ENCODE peak calls at places on chromosomes 11 and 22, in seven cellular contexts. W is IMR-90, U is H9, V is mesenchymal stem cell, M is H1, O is mesendoderm, Q is trophoblast cell. N is an unnamed sample.

GRCh38 chr11:33507967-33508366 is 192.7 kb downstream of the C11orf91 start:
- DNase-seq in W (peak; percentile 53), U (peak; percentile 34), V (peak; percentile 19), M (no peak), O (peak; percentile 69), Q (peak; percentile 19), N (no peak)

GRCh38 chr11:125287467-125288232 is 123.1 kb downstream of the PKNOX2 start:
- DNase-seq in W (peak; percentile 28), U (no peak), V (peak; percentile 29), M (no peak), O (no peak), Q (no peak), N (no peak)

GRCh38 chr11:71406681-71407080 is 41.5 kb downstream of the DHCR7 start:
- DNase-seq in W (no peak), U (no peak), V (no peak), M (no peak), O (no peak), Q (no peak), N (no peak)

GRCh38 chr22:47125603-47126002 is 363.2 kb downstream of the TBC1D22A start:
- DNase-seq in W (no peak), U (no peak), V (peak; percentile 6), M (no peak), O (peak; percentile 28), Q (no peak), N (no peak)

GRCh38 chr11:105937331-105937730 is 84.7 kb downstream of the MSANTD4 start:
- DNase-seq in W (peak; percentile 67), U (no peak), V (peak; percentile 77), M (no peak), O (no peak), Q (no peak), N (no peak)

GRCh38 chr11:35390737-35391682 is 28.3 kb downstream of the SLC1A2 start:
- DNase-seq in W (peak; percentile 89), U (no peak), V (peak; percentile 88), M (no peak), O (no peak), Q (peak; percentile 38), N (no peak)

GRCh38 chr11:115087791-115088190 is 409.5 kb downstream of the NXPE2 start:
- DNase-seq in W (no peak), U (peak; percentile 68), V (no peak), M (no peak), O (peak; percentile 13), Q (no peak), N (no peak)

GRCh38 chr22:45865561-45866397 is 111.2 kb downstream of the WNT7B start:
- DNase-seq in W (no peak), U (peak; percentile 38), V (no peak), M (peak; percentile 55), O (no peak), Q (no peak), N (no peak)

GRCh38 chr11:122441702-122442092 is 213.8 kb upstream of the UBASH3B start:
- DNase-seq in W (no peak), U (no peak), V (no peak), M (no peak), O (no peak), Q (no peak), N (no peak)

GRCh38 chr11:8372641-8373381 is 109.1 kb upstream of the LMO1 start:
- DNase-seq in W (no peak), U (no peak), V (no peak), M (no peak), O (no peak), Q (no peak), N (no peak)

GRCh38 chr11:17164361-17165246 is 43.2 kb downstream of the PIK3C2A start:
- DNase-seq in W (peak; percentile 15), U (no peak), V (peak; percentile 41), M (no peak), O (peak; percentile 38), Q (no peak), N (no peak)

GRCh38 chr11:269146-269890 is 8.9 kb upstream of the NLRP6 start:
- DNase-seq in W (no peak), U (peak; percentile 10), V (no peak), M (no peak), O (no peak), Q (peak; percentile 58), N (no peak)

GRCh38 chr11:1238767-1239595 is 16.1 kb downstream of the MUC5B start:
- DNase-seq in W (no peak), U (peak; percentile 75), V (no peak), M (peak; percentile 71), O (peak; percentile 37), Q (peak; percentile 43), N (no peak)

GRCh38 chr11:84142411-84142810 is 856.2 kb upstream of the CCDC90B start:
- DNase-seq in W (no peak), U (no peak), V (no peak), M (no peak), O (peak; percentile 13), Q (no peak), N (no peak)

GRCh38 chr11:93648168-93648567 is 13.3 kb upstream of the CEP295 start:
- DNase-seq in W (peak; percentile 21), U (no peak), V (peak; percentile 32), M (no peak), O (peak; percentile 55), Q (no peak), N (no peak)

GRCh38 chr11:11279956-11280689 is 72.9 kb downstream of the CSNK2A3 start:
- DNase-seq in W (peak; percentile 67), U (peak; percentile 53), V (peak; percentile 84), M (no peak), O (peak; percentile 56), Q (no peak), N (no peak)

GRCh38 chr11:33531743-33532181 is 168.9 kb downstream of the C11orf91 start:
- DNase-seq in W (peak; percentile 80), U (no peak), V (peak; percentile 71), M (no peak), O (no peak), Q (no peak), N (no peak)

GRCh38 chr11:124602751-124603150 is 8.5 kb upstream of the PANX3 start:
- DNase-seq in W (no peak), U (no peak), V (no peak), M (no peak), O (no peak), Q (no peak), N (no peak)

GRCh38 chr11:70865356-70865755 is 387.0 kb downstream of the SHANK2 start:
- DNase-seq in W (no peak), U (no peak), V (no peak), M (no peak), O (no peak), Q (no peak), N (no peak)

GRCh38 chr11:35146074-35146521 is 7.1 kb downstream of the CD44 start:
- DNase-seq in W (no peak), U (no peak), V (peak; percentile 5), M (no peak), O (no peak), Q (no peak), N (no peak)

GRCh38 chr11:72848846-72849466 is 34.7 kb downstream of the ATG16L2 start:
- DNase-seq in W (peak; percentile 60), U (peak; percentile 46), V (peak; percentile 59), M (peak; percentile 57), O (peak; percentile 56), Q (no peak), N (no peak)

GRCh38 chr11:43868852-43869567 is 11.6 kb upstream of the ALKBH3 start:
- DNase-seq in W (peak; percentile 80), U (no peak), V (peak; percentile 95), M (no peak), O (no peak), Q (no peak), N (no peak)

GRCh38 chr11:110710520-110711381 is 1.5 kb downstream of the ARHGAP20 start:
- DNase-seq in W (peak; percentile 51), U (peak; percentile 44), V (peak; percentile 23), M (peak; percentile 54), O (peak; percentile 26), Q (peak; percentile 74), N (no peak)

GRCh38 chr11:110711448-110711775 is 825 bp downstream of the ARHGAP20 start:
- DNase-seq in W (no peak), U (no peak), V (no peak), M (no peak), O (no peak), Q (no peak), N (no peak)

GRCh38 chr11:110713469-110713776 is 1.2 kb upstream of the ARHGAP20 start:
- DNase-seq in W (no peak), U (no peak), V (no peak), M (no peak), O (no peak), Q (no peak), N (no peak)

GRCh38 chr11:110712643-110713468 is 619 bp upstream of the ARHGAP20 start:
- DNase-seq in W (peak; percentile 52), U (peak; percentile 28), V (peak; percentile 20), M (no peak), O (peak; percentile 42), Q (peak; percentile 6), N (peak; percentile 47)

GRCh38 chr11:110711776-110712642 is at the start of gene ARHGAP20:
- DNase-seq in W (peak; percentile 71), U (peak; percentile 81), V (peak; percentile 58), M (peak; percentile 80), O (peak; percentile 75), Q (peak; percentile 66), N (peak; percentile 56)
- H3K27me3 ChIP-seq in W (no peaks in the 10 kb centered on the region), U (peaks cover 30% of the 10 kb centered on the region), V (peaks cover 50% of the 10 kb centered on the region), M (peaks cover 55% of the 10 kb centered on the region), O (peaks cover 18% of the 10 kb centered on the region), Q (peaks cover 40% of the 10 kb centered on the region), N (peaks cover 50% of the 10 kb centered on the region)

DNA sequence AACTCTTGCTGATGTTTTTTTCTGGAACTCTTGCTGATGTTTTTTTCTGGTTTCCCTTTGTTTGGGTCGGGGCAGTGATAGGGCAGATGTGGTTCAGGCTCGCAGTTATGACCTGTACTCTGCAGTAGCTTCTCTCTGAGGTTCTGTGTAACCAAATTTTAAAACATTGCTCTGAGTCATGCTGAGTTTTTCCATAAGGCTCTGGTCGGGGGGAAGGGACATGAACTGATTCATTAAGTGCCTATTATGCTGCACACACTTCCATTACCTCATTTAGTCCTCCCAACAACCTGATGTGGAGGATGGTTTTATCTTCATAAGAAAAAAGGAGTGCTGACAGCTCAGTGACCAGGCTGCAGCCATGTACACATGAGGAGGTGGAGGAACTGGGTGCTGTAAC is 18.9 kb downstream of the TNRC6B start:
- DNase-seq in W (peak; percentile 97), U (no peak), V (peak; percentile 97), M (no peak), O (no peak), Q (no peak), N (no peak)
- H3K27ac ChIP-seq in W (no peak overlapping the region), U (no peak overlapping the region), V (peak overlapping the region; percentile 51), M (no peak overlapping the region), O (no peak overlapping the region), Q (no peak overlapping the region), N (no peak overlapping the region)

GRCh38 chr22:21070690-21071615 is 25.2 kb downstream of the LRRC74B start:
- DNase-seq in W (no peak), U (peak; percentile 20), V (no peak), M (no peak), O (no peak), Q (no peak), N (no peak)
- H3K23ac ChIP-seq in W (no peak overlapping the region), U (no peak overlapping the region), V (no peak overlapping the region), M (no peak overlapping the region), O (no peak overlapping the region), Q (no peak overlapping the region), N (peak overlapping the region; percentile 13)

GRCh38 chr11:90803781-90804180 is 580.9 kb upstream of the CHORDC1 start:
- DNase-seq in W (no peak), U (no peak), V (no peak), M (no peak), O (no peak), Q (no peak), N (no peak)

GRCh38 chr11:90805172-90805571 is 582.3 kb upstream of the CHORDC1 start:
- DNase-seq in W (no peak), U (no peak), V (no peak), M (no peak), O (peak; percentile 29), Q (no peak), N (no peak)

GRCh38 chr11:90809581-90809980 is 586.7 kb upstream of the CHORDC1 start:
- DNase-seq in W (no peak), U (no peak), V (no peak), M (no peak), O (no peak), Q (no peak), N (no peak)
- H3K27me3 ChIP-seq in W (no peaks in the 10 kb centered on the region), U (no peaks in the 10 kb centered on the region), V (no peaks in the 10 kb centered on the region), M (no peaks in the 10 kb centered on the region), O (no peaks in the 10 kb centered on the region), Q (no peaks in the 10 kb centered on the region), N (no peaks in the 10 kb centered on the region)

N was measured in neuronal stem cell.